ENCODE peak calls at places on chromosomes 5 and 9, in five cellular contexts. H is psoas muscle, F is heart right ventricle, R is tibial nerve, K is SK-N-SH. M is an unnamed sample.

GRCh38 chr5:20572560-20572959 is 584.6 kb upstream of the CDH18 start:
- DNase-seq in R (no peak), H (no peak), K (no peak), F (no peak), M (no peak)

GRCh38 chr9:99421369-99421768 is 199.3 kb downstream of the SEC61B start:
- DNase-seq in H (no peak), F (no peak), K (no peak), R (no peak), M (no peak)

GRCh38 chr9:91071185-91071990 is 269.8 kb downstream of the SYK start:
- DNase-seq in F (no peak), R (no peak), H (peak), K (no peak), M (no peak)

GRCh38 chr5:11602298-11602697 is 301.9 kb downstream of the CTNND2 start:
- DNase-seq in H (no peak), F (no peak), K (peak), R (no peak), M (no peak)

GRCh38 chr5:115098041-115098702 is 71.5 kb downstream of the TRIM36 start:
- DNase-seq in F (no peak), H (no peak), K (peak), R (peak), M (peak)

GRCh38 chr9:124122813-124123462 is 111.4 kb downstream of the LHX2 start:
- DNase-seq in H (no peak), R (no peak), F (no peak), K (peak), M (peak)

GRCh38 chr9:137017791-137018497 is 10.1 kb downstream of the ABCA2 start:
- DNase-seq in K (no peak), F (no peak), R (no peak), H (no peak), M (no peak)

GRCh38 chr5:174491761-174492350 is 232.5 kb upstream of the MSX2 start:
- DNase-seq in F (no peak), K (no peak), R (no peak), H (no peak), M (no peak)

GRCh38 chr5:80885698-80886000 is 74.5 kb upstream of the RASGRF2 start:
- DNase-seq in H (no peak), K (no peak), F (no peak), R (no peak), M (no peak)

GRCh38 chr5:157204765-157205164 is 24.1 kb downstream of the ITK start:
- DNase-seq in F (no peak), R (no peak), H (no peak), K (no peak), M (no peak)

GRCh38 chr5:102223542-102224444 is 72.3 kb downstream of the SLCO4C1 start:
- DNase-seq in F (no peak), H (no peak), R (no peak), K (peak), M (no peak)

GRCh38 chr5:77155179-77155839 is 55.2 kb upstream of the PDE8B start:
- DNase-seq in H (no peak), F (no peak), K (no peak), R (no peak), M (no peak)

GRCh38 chr9:109198736-109199384 is 31.8 kb upstream of the FRRS1L start:
- DNase-seq in F (no peak), K (no peak), R (no peak), H (no peak), M (no peak)

GRCh38 chr5:170315154-170315553 is 17.6 kb upstream of the LCP2 start:
- DNase-seq in R (peak), K (no peak), F (peak), H (peak), M (no peak)

GRCh38 chr9:126507318-126508109 is 106.2 kb upstream of the LMX1B start:
- DNase-seq in R (no peak), H (no peak), F (no peak), K (no peak), M (no peak)

GRCh38 chr9:133355881-133356357 is 368 bp downstream of the SURF1 start:
- DNase-seq in K (no peak), H (no peak), F (no peak), R (no peak), M (no peak)

GRCh38 chr5:115209279-115209678 is 39.6 kb upstream of the TRIM36 start:
- DNase-seq in F (no peak), H (no peak), K (no peak), R (peak), M (no peak)

GRCh38 chr5:73160239-73160671 is 12.7 kb upstream of the TMEM174 start:
- DNase-seq in K (no peak), H (no peak), R (no peak), F (no peak), M (no peak)

GRCh38 chr5:103166704-103167103 is 46.6 kb downstream of the PPIP5K2 start:
- DNase-seq in F (no peak), H (no peak), R (no peak), K (no peak), M (no peak)

GRCh38 chr9:131397100-131397790 is 3.4 kb downstream of the PRRC2B start:
- DNase-seq in F (no peak), H (no peak), R (no peak), K (no peak), M (no peak)

GRCh38 chr9:128587453-128587852 is 35.1 kb downstream of the SPTAN1 start:
- DNase-seq in K (no peak), H (no peak), R (no peak), F (no peak), M (no peak)

GRCh38 chr5:175257847-175258194 is 186.2 kb downstream of the DRD1 start:
- DNase-seq in F (no peak), H (no peak), R (no peak), K (no peak), M (no peak)

GRCh38 chr5:150644496-150644895 is 4.0 kb downstream of the SYNPO start:
- DNase-seq in H (no peak), K (peak), F (no peak), R (no peak), M (no peak)

GRCh38 chr5:135549413-135549812 is 13.6 kb upstream of the NEUROG1 start:
- DNase-seq in H (no peak), R (no peak), F (no peak), K (no peak), M (peak)

GRCh38 chr5:14155075-14155474 is 11.9 kb downstream of the TRIO start:
- DNase-seq in R (no peak), F (no peak), H (no peak), K (no peak), M (no peak)
- H3K4me3 ChIP-seq in R (no peak), F (no peak), H (no peak), K (no peak), M (no peak)

DNA sequence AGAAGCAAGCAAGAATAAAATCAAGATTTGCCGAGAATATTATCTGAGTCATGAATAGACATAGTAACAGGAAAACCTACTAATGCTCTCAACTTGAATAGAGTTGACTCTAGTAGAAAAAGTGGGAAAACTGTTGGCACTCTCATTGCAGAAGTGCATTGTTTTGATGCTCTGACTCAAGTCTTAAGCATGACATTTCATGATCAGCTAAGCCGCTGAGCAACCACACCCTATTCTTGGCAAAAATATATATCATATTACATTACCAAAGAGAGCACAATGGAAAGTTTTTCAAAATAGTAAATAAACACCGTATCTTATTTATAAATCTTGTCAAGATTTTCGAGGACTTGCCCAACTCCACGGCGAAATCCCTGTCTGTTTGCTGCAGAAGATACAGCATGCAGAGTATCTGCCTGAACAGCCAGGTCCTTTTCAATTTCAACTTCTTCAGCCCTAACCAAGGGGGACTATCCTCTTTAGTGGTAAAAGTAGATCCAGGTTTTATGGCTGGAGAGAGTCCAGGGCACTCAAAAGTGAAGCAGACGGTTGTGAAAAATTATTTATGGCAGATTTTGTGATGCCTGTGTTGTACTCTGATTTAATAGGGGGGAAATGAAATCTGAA is 13.9 kb upstream of the ADAMTSL1 start:
- DNase-seq in F (no peak), H (no peak), R (no peak), K (no peak), M (no peak)
- H3K4me3 ChIP-seq in F (no peak), H (no peak), R (no peak), K (no peak), M (no peak)

DNA sequence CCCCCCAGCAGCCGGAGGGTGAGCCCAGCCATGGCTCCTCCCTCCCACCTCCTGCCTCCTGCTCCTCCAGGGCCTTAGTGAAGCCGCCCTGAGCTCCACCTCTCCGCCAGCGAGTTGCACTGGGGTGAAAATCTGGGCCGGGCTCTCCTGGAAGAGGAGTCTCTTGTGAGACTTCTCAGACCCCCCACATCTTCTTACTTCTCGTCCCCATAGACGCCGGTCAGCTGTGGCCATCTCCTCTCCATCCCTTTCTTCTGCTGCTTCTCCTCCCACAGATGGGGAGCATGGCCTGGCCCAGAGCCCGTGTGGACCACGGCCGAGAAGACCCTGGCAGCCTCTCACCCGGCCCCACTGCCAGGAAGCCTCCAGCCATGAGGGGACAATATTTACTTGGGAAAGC is 17.3 kb downstream of the OLFM1 start:
- DNase-seq in K (no peak), F (no peak), R (no peak), H (no peak), M (peak)
- H3K4me3 ChIP-seq in K (no peak), F (no peak), R (no peak), H (no peak), M (peak)

GRCh38 chr5:149271717-149272558 is at the start of gene AFAP1L1:
- DNase-seq in K (peak), F (peak), R (peak), H (peak), M (peak)
- H3K4me3 ChIP-seq in K (peak), F (peak), R (peak), H (peak), M (peak)

GRCh38 chr5:1378866-1379659 is 34.2 kb upstream of the CLPTM1L start:
- DNase-seq in R (no peak), H (peak), F (no peak), K (no peak), M (no peak)
- H3K4me3 ChIP-seq in R (no peak), H (no peak), F (no peak), K (no peak), M (no peak)

GRCh38 chr9:35069020-35069419 is 3.4 kb downstream of the VCP start:
- DNase-seq in K (no peak), R (no peak), F (no peak), H (no peak), M (no peak)
- H3K4me3 ChIP-seq in K (no peak), R (no peak), F (no peak), H (peak), M (no peak)